ENCODE peak calls at places on chromosomes 7 and 10, in nine cellular contexts. O, J, P, D, V, B, L, I and S are unnamed samples. For H3K4me1, the result is how much of the 10 kb centered on the place peaks cover.

GRCh38 chr7:85156661-85157213 is 30.1 kb downstream of the SEMA3D start:
- DNase-seq in L (no peak), P (no peak), J (no peak), D (no peak), O (no peak), B (no peak), V (no peak), I (no peak), S (no peak)

GRCh38 chr7:129607471-129608120 is 3.9 kb upstream of the NRF1 start:
- DNase-seq in D (no peak), P (peak), V (peak), L (no peak), I (peak), O (no peak), B (peak), J (no peak), S (peak)

GRCh38 chr7:101818699-101819071 is 1.3 kb downstream of the CUX1 start:
- DNase-seq in D (peak), B (no peak), J (no peak), V (no peak), O (no peak), P (no peak), I (no peak), L (no peak), S (no peak)

GRCh38 chr7:24982917-24983316 is 2.9 kb upstream of the OSBPL3 start:
- DNase-seq in V (no peak), O (no peak), P (no peak), D (peak), L (no peak), J (no peak), I (no peak), B (no peak), S (no peak)

GRCh38 chr10:43315535-43316245 is 48.8 kb upstream of the RASGEF1A start:
- DNase-seq in D (peak), P (no peak), L (no peak), B (peak), V (peak), J (no peak), I (no peak), O (peak), S (peak)

GRCh38 chr7:156043435-156044123 is 231.3 kb upstream of the SHH start:
- DNase-seq in P (no peak), I (no peak), V (no peak), J (no peak), O (no peak), B (no peak), D (no peak), L (no peak), S (no peak)

GRCh38 chr10:555682-556350 is 133.7 kb downstream of the DIP2C start:
- DNase-seq in P (no peak), I (no peak), O (no peak), L (no peak), J (no peak), B (no peak), D (no peak), V (no peak), S (no peak)

GRCh38 chr7:4690953-4691856 is 9.1 kb downstream of the FOXK1 start:
- DNase-seq in L (no peak), O (no peak), B (no peak), P (no peak), V (no peak), J (no peak), D (no peak), I (no peak), S (no peak)

DNA sequence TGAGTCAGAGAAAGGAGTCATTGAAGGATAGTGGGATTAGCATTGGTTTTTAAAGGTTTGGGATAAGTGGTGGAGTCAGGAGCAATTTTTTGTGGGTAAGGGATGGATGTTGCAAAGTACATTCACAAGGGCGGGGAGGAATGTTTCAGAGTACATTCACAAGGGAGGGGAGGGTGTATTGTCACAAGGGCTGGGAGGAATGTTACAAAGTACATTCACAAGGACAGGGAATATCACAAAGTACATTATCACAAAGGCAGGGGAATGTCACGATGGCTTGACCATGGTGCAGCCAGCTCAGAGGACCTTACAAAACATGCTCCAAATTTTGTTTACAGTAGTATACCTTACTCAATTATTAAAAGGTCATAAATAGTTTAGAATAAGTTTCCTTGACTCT is 30.3 kb downstream of the C1GALT1 start:
- DNase-seq in O (no peak), D (peak), L (no peak), V (no peak), P (no peak), B (no peak), I (no peak), J (no peak), S (peak)
- H3K4me1 ChIP-seq in O (under half), D (under half), L (under half), V (under half), P (under half), B (under half), I (under half), J (under half), S (under half)

DNA sequence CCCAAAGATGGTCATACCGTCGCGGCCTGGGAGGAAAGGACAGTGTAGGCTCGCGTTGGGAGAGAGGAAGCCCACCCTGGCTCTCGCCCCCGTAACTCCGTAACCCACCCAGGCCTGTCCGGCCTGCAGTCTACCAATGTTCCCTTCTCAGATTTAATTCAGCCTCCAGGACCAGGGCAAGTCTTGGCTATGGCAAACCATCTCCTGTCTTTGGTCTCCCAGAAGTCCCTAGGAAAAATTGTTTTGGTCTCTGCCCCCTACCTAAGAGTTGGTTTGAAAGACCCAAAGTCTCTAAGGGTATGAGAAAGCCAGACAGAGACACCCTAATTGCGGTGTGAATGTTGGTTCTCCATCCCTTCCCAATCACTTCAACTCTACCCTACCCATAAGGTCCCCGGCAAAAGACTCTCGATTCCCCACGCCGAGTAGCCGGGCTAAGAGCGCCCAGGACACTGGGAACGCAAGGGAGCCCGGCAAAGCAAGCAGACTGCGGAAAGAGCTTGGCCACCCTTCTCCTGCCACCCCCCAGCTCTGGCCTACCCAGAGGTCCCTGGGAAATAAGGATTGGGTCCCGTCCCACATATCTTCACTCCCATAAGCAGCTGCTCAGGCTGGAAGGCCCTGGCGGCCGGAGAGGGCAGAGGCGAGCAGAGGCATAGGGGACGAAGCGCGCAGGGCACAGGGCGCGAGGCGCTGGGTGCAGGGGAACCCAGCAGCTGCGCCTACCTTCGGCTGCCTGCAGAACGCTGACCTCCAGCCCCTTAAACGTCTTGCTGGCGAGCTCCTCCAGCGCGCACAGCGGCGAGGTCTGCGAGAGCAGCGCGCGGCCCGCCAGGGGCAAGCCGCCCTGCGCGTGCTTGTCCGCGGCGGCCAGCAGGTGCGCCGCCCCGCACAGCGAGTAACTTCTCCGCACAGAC is 1.2 kb downstream of the LBX1 start:
- DNase-seq in L (no peak), V (no peak), D (no peak), P (no peak), O (no peak), I (no peak), B (no peak), J (peak), S (no peak)
- H3K4me1 ChIP-seq in L (under half), V (under half), D (under half), P (under half), O (half or more), I (under half), B (under half), J (under half), S (under half)

DNA sequence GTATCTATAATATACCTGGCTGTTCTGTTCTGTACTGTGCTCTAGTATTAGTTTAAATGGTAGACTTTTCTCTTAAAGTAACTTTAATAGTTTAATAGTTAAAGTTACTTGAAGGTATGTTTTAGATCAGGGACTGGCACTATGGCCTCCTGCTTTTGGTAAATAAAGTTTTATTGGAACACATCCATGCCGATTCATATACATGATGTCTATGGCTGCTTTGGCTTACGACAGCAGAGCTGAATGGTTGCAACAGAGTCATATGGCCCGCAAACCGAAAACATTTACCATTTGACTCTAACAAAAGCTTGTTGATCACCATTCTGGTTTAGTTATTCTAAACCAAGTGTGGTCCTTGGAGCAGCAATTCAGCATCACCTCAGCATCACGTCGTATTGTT is 6.7 kb downstream of the LUC7L2 start:
- DNase-seq in V (no peak), L (no peak), B (no peak), I (no peak), J (no peak), P (no peak), O (no peak), D (no peak), S (no peak)
- H3K4me1 ChIP-seq in V (under half), L (under half), B (under half), I (under half), J (half or more), P (under half), O (under half), D (half or more), S (under half)

GRCh38 chr10:34721201-34721840 is 93.8 kb downstream of the PARD3 start:
- DNase-seq in B (no peak), O (no peak), L (no peak), P (no peak), D (no peak), J (no peak), I (no peak), V (no peak), S (no peak)
- H3K4me1 ChIP-seq in B (under half), O (under half), L (under half), P (under half), D (under half), J (under half), I (under half), V (under half), S (under half)

GRCh38 chr7:80895056-80895455 is 23.8 kb downstream of the SEMA3C start:
- DNase-seq in L (no peak), I (no peak), J (no peak), O (no peak), D (no peak), V (no peak), B (no peak), P (no peak), S (no peak)
- H3K4me1 ChIP-seq in L (under half), I (under half), J (under half), O (under half), D (under half), V (under half), B (under half), P (under half), S (under half)

GRCh38 chr10:113961261-113961938 is 82.3 kb upstream of the ADRB1 start:
- DNase-seq in L (no peak), J (no peak), B (peak), V (peak), O (no peak), P (peak), D (no peak), I (peak), S (peak)
- H3K4me1 ChIP-seq in L (under half), J (under half), B (under half), V (half or more), O (under half), P (under half), D (half or more), I (half or more), S (under half)

GRCh38 chr7:14676896-14677295 is 225.7 kb downstream of the DGKB start:
- DNase-seq in B (no peak), P (no peak), L (no peak), V (no peak), I (no peak), O (no peak), D (no peak), J (no peak), S (no peak)

DNA sequence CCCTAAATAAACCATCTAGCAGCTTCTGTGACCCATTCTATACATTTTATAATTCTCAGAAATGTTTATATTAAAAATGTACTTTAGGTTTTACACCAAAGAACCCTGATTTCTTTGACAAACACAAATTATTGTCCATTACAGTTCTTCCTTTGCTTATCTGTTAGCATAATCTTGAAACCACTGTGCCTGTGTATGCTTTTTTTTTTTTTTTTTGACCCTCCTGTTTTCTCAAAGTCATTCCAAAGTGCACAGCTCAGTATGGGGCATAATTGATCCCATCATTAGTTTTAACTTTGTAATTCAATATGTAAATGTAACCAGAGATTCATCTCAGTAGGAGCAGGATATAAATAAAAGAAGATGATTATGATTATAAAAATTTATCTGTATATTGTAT is 229.3 kb downstream of the DGKB start:
- DNase-seq in J (no peak), I (no peak), B (no peak), L (no peak), O (no peak), V (no peak), P (no peak), D (no peak), S (no peak)
- H3K4me1 ChIP-seq in J (under half), I (under half), B (under half), L (under half), O (under half), V (under half), P (under half), D (under half), S (under half)

DNA sequence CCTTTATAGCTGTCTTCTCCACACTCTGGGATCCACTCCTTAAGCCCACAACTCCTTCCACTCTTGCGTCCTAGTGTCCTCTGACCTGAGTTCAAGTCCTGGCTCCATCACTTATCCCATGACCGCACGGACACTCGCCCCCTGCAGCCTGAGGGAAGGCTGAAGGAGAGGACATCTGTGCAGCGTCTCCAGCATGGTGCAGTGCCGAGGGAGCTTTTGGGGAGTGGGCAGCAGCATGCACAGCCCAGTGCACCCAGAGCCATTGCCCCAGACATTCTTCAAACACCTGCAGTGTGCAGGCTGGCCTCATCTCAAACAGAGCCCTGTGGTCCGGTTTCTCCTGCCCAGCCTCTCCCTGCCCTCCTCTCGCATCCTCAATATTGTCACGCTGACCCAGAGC is 317.1 kb upstream of the ZMIZ1 start:
- DNase-seq in J (no peak), B (no peak), D (no peak), L (no peak), P (no peak), I (no peak), O (no peak), V (no peak), S (no peak)
- H3K4me1 ChIP-seq in J (under half), B (under half), D (under half), L (under half), P (under half), I (under half), O (under half), V (under half), S (under half)

GRCh38 chr7:139133335-139134139 is 24.0 kb upstream of the ZC3HAV1 start:
- DNase-seq in V (peak), L (peak), I (peak), B (peak), O (peak), P (peak), D (peak), J (peak), S (peak)

GRCh38 chr7:139125637-139126036 is 16.1 kb upstream of the ZC3HAV1 start:
- DNase-seq in V (no peak), P (no peak), I (no peak), J (no peak), L (no peak), B (no peak), D (no peak), O (no peak), S (no peak)

GRCh38 chr7:139127648-139128047 is 18.1 kb upstream of the ZC3HAV1 start:
- DNase-seq in V (no peak), P (no peak), I (peak), B (no peak), J (no peak), L (no peak), O (no peak), D (no peak), S (no peak)

GRCh38 chr7:139131622-139132021 is 22.1 kb upstream of the ZC3HAV1 start:
- DNase-seq in L (no peak), I (no peak), O (no peak), D (no peak), P (no peak), J (no peak), B (no peak), V (no peak), S (no peak)
- H3K4me1 ChIP-seq in L (under half), I (under half), O (under half), D (under half), P (under half), J (under half), B (under half), V (under half), S (under half)

DNA sequence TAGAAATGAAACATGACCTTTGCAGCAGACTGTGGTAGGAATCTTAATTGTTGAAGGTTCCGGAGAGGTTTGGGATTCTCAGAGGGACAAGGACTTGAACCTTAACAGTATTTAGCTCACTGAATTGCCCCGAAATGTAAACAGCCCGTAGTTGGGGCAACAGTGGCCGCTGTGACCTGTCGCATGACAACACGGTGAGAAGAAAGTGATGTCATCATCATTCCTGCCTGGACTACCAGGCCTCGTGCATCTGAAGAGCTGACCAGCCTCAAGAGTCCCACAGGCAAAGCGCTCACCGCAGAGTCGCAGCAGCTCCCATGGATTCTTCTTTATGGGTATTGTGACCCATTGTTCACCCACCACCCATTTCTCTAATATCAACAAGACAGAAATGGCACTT is 250.6 kb downstream of the KLF6 start:
- DNase-seq in P (no peak), L (no peak), B (no peak), I (no peak), O (no peak), V (no peak), D (no peak), J (no peak), S (no peak)
- H3K4me1 ChIP-seq in P (under half), L (under half), B (under half), I (under half), O (under half), V (under half), D (under half), J (under half), S (under half)